ENCODE peak calls at places on chromosomes 16 and 17, in four cellular contexts. H is Peyer's patch, J is prostate gland, N is tibial artery. S is an unnamed sample. For H3K9me3, the result is how much of the 10 kb centered on the place peaks cover.

GRCh38 chr17:49995055-49995738 is at the start of gene DLX3:
- DNase-seq in H (no peak), J (peak), N (peak), S (no peak)

GRCh38 chr16:51048544-51048943 is 102.5 kb downstream of the SALL1 start:
- DNase-seq in H (no peak), J (no peak), N (no peak), S (no peak)

GRCh38 chr17:80146121-80147034 is 550 bp downstream of the EIF4A3 start:
- DNase-seq in H (peak), J (no peak), N (no peak), S (no peak)

GRCh38 chr16:5024632-5025031 is 9.1 kb downstream of the NAGPA start:
- DNase-seq in H (no peak), J (peak), N (no peak), S (no peak)

GRCh38 chr17:522912-523311 is 170.3 kb upstream of the RPH3AL start:
- DNase-seq in H (no peak), J (no peak), N (no peak), S (no peak)

GRCh38 chr16:72951916-72952315 is 96.0 kb downstream of the ZFHX3 start:
- DNase-seq in H (no peak), J (no peak), N (no peak), S (no peak)

GRCh38 chr17:58755577-58756245 is at the start of gene PPM1E:
- DNase-seq in H (peak), J (peak), N (no peak), S (peak)

GRCh38 chr17:76884995-76885896 is 17.0 kb downstream of the MGAT5B start:
- DNase-seq in H (no peak), J (no peak), N (no peak), S (no peak)

GRCh38 chr17:72502111-72502939 is 381.5 kb downstream of the SOX9 start:
- DNase-seq in H (no peak), J (peak), N (no peak), S (no peak)

GRCh38 chr17:18093616-18094408 is 6.1 kb downstream of the DRG2 start:
- DNase-seq in H (no peak), J (peak), N (no peak), S (no peak)

GRCh38 chr17:33756021-33756420 is 462.9 kb upstream of the ASIC2 start:
- DNase-seq in H (no peak), J (no peak), N (no peak), S (no peak)

GRCh38 chr17:4073983-4074830 is 68.6 kb downstream of the ZZEF1 start:
- DNase-seq in H (no peak), J (no peak), N (no peak), S (no peak)

GRCh38 chr17:63082952-63083351 is 116.9 kb downstream of the TANC2 start:
- DNase-seq in H (no peak), J (no peak), N (no peak), S (no peak)

GRCh38 chr16:90046971-90047713 is 27.9 kb upstream of the DBNDD1 start:
- DNase-seq in H (no peak), J (peak), N (peak), S (no peak)

GRCh38 chr17:44775136-44775837 is 16.5 kb downstream of the ADAM11 start:
- DNase-seq in H (peak), J (peak), N (peak), S (peak)

GRCh38 chr16:61818850-61819249 is 217.4 kb downstream of the CDH8 start:
- DNase-seq in H (no peak), J (no peak), N (no peak), S (no peak)

GRCh38 chr16:68081796-68082567 is 3.2 kb upstream of the NFATC3 start:
- DNase-seq in H (peak), J (no peak), N (no peak), S (no peak)

GRCh38 chr17:18230288-18231141 is 5.1 kb downstream of the LLGL1 start:
- DNase-seq in H (no peak), J (no peak), N (no peak), S (no peak)

GRCh38 chr16:25155553-25156460 is 44.3 kb downstream of the LCMT1 start:
- DNase-seq in H (no peak), J (no peak), N (no peak), S (no peak)

GRCh38 chr16:14373901-14374300 is 256.2 kb downstream of the PARN start:
- DNase-seq in H (no peak), J (no peak), N (no peak), S (no peak)

GRCh38 chr17:32504166-32504990 is 17.6 kb downstream of the CDK5R1 start:
- DNase-seq in H (peak), J (no peak), N (no peak), S (no peak)

GRCh38 chr17:6361733-6362132 is 73.2 kb downstream of the AIPL1 start:
- DNase-seq in H (no peak), J (no peak), N (no peak), S (no peak)

GRCh38 chr16:868846-869822 is 68.6 kb upstream of the GNG13 start:
- DNase-seq in H (no peak), J (no peak), N (no peak), S (no peak)
- H3K9me3 ChIP-seq in H (under half), J (under half), N (under half), S (under half)

GRCh38 chr17:82698974-82699442 is 510 bp upstream of the RAB40B start:
- DNase-seq in H (no peak), J (no peak), N (no peak), S (no peak)

GRCh38 chr17:82696916-82697807 is 1.3 kb downstream of the RAB40B start:
- DNase-seq in H (no peak), J (no peak), N (no peak), S (no peak)

GRCh38 chr17:82698065-82698973 is at the start of gene RAB40B:
- DNase-seq in H (peak), J (peak), N (peak), S (peak)

GRCh38 chr17:82697808-82698064 is 762 bp downstream of the RAB40B start:
- DNase-seq in H (no peak), J (no peak), N (no peak), S (no peak)

DNA sequence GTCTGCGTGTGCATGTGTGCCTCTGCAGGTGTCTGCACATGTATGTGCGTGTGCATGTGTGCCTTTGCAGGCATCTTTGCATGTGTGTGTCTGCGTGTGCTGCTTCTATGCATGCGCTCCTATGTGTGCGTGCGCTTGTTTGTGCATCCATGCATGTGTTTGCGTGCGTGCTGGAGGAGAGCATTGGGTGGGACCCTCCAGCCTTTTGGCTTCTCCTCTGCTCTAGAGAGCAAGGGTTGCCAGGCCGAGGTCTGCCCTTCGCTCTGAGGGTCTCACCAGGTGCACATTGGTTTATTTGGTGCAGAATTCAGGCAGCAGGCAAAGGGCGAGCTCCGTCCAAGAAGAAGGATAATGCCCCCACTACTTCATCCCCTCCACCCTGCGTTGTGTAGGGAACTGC is 1.1 kb upstream of the RAB40B start:
- DNase-seq in H (no peak), J (no peak), N (no peak), S (no peak)
- H3K9me3 ChIP-seq in H (under half), J (under half), N (under half), S (under half)

GRCh38 chr17:22459953-22460350 is 767.6 kb downstream of the KCNJ18 start:
- DNase-seq in H (no peak), J (no peak), N (no peak), S (no peak)
- H3K9me3 ChIP-seq in H (under half), J (under half), N (under half), S (under half)

GRCh38 chr16:30622455-30623032 is 12.4 kb upstream of the ZNF689 start:
- DNase-seq in H (no peak), J (no peak), N (no peak), S (no peak)

GRCh38 chr16:30619643-30620042 is 9.5 kb upstream of the ZNF689 start:
- DNase-seq in H (no peak), J (no peak), N (no peak), S (no peak)

GRCh38 chr16:30621765-30622164 is 11.6 kb upstream of the ZNF689 start:
- DNase-seq in H (no peak), J (no peak), N (no peak), S (no peak)

GRCh38 chr16:30615358-30616076 is 5.3 kb upstream of the ZNF689 start:
- DNase-seq in H (peak), J (peak), N (no peak), S (peak)

DNA sequence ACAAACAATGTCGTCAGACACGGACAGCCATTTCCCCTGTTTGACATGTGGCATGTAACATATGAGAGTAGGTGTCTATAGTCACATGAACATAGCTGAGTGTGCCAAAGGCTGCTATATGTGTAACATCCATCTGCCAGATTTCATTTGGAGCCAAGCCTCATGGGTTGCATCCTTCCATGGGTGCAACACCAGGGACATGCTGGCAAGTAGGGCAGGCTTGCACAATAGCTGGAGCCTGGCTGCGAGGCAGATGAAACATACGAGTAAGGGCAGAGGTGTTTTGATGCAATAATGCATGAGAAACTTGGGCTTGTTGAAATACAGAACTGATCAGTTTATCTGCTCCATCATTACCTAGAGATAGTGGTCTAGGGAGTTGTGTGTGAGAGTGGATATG is 9.0 kb upstream of the ZNF689 start:
- DNase-seq in H (no peak), J (no peak), N (no peak), S (no peak)
- H3K9me3 ChIP-seq in H (under half), J (under half), N (under half), S (under half)

GRCh38 chr17:70208080-70208794 is 38.9 kb downstream of the KCNJ2 start:
- DNase-seq in H (no peak), J (no peak), N (no peak), S (no peak)

GRCh38 chr17:70205386-70205785 is 36.1 kb downstream of the KCNJ2 start:
- DNase-seq in H (no peak), J (no peak), N (no peak), S (no peak)

GRCh38 chr17:70207184-70207583 is 37.9 kb downstream of the KCNJ2 start:
- DNase-seq in H (no peak), J (no peak), N (no peak), S (no peak)

GRCh38 chr17:70204431-70204830 is 35.1 kb downstream of the KCNJ2 start:
- DNase-seq in H (no peak), J (no peak), N (no peak), S (no peak)

GRCh38 chr17:70208825-70209555 is 39.7 kb downstream of the KCNJ2 start:
- DNase-seq in H (no peak), J (no peak), N (no peak), S (no peak)
- H3K9me3 ChIP-seq in H (under half), J (under half), N (under half), S (under half)

GRCh38 chr16:31913668-31914067 is 40.1 kb downstream of the ZNF267 start:
- DNase-seq in H (no peak), J (no peak), N (no peak), S (no peak)
- H3K9me3 ChIP-seq in H (under half), J (under half), N (half or more), S (half or more)

GRCh38 chr16:3289998-3290673 is 6.8 kb downstream of the ZNF263 start:
- DNase-seq in H (no peak), J (no peak), N (peak), S (no peak)

GRCh38 chr16:3295209-3295608 is 10.0 kb downstream of the TIGD7 start:
- DNase-seq in H (no peak), J (no peak), N (no peak), S (no peak)

GRCh38 chr16:3292604-3293003 is 9.3 kb downstream of the ZNF263 start:
- DNase-seq in H (no peak), J (no peak), N (no peak), S (no peak)

DNA sequence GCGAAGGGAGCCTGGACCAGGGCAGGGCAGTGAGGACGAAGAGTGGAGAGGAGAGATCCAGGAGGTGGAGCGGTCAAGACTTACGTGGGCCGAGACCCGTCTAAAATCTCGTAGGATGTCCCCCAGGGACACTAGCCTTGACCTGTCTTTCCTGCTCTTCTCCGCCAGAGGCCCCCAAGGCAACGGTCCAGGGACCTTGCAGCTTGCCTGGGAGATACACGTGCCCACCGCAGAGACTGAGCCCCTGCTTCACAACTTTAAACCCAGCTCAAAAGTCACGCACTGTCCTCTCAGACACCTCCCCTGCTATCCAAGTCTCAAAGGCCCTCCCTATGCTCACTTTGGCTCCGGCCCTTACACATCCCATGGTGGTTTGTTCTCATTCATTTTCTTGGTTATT is 9.4 kb downstream of the TIGD7 start:
- DNase-seq in H (no peak), J (no peak), N (no peak), S (no peak)
- H3K9me3 ChIP-seq in H (under half), J (under half), N (half or more), S (under half)

S was measured in T-helper 17 cell.